ENCODE peak calls at places on chromosomes 1 and 21, in four cellular contexts. One of them, this sample, is unnamed.

GRCh38 chr1:232227171-232227740 is 402.7 kb downstream of the SIPA1L2 start:
- DNase-seq in fibroblast of lung: no peak
- DNase-seq in ovary: no peak
- DNase-seq in activated T-helper 1 cell treated with anti-CD3 and anti-CD28 coated beads, Interleukin-12 subunit alpha, Interleukin-12 subunit beta, Interleukin-2, Interleukin-4 antibody, amounts not matched to agents 30 ng/mL and 10 ng/mL and 1 ng/mL, durations not matched to agents 14 hours and 24 hours and 36 hours: no peak
- DNase-seq in this sample: no peak

GRCh38 chr21:28299946-28300345 is 692.7 kb downstream of the LTN1 start:
- DNase-seq in fibroblast of lung: no peak
- DNase-seq in ovary: no peak
- DNase-seq in activated T-helper 1 cell treated with anti-CD3 and anti-CD28 coated beads, Interleukin-12 subunit alpha, Interleukin-12 subunit beta, Interleukin-2, Interleukin-4 antibody, amounts not matched to agents 30 ng/mL and 10 ng/mL and 1 ng/mL, durations not matched to agents 14 hours and 24 hours and 36 hours: no peak
- DNase-seq in this sample: no peak

GRCh38 chr1:10824821-10825540 is 28.5 kb upstream of the CASZ1 start:
- DNase-seq in fibroblast of lung: peak; percentile 85
- DNase-seq in ovary: no peak
- DNase-seq in activated T-helper 1 cell treated with anti-CD3 and anti-CD28 coated beads, Interleukin-12 subunit alpha, Interleukin-12 subunit beta, Interleukin-2, Interleukin-4 antibody, amounts not matched to agents 30 ng/mL and 10 ng/mL and 1 ng/mL, durations not matched to agents 14 hours and 24 hours and 36 hours: no peak
- DNase-seq in this sample: no peak

GRCh38 chr1:231856426-231856825 is 229.8 kb downstream of the DISC1 start:
- DNase-seq in fibroblast of lung: no peak
- DNase-seq in ovary: no peak
- DNase-seq in activated T-helper 1 cell treated with anti-CD3 and anti-CD28 coated beads, Interleukin-12 subunit alpha, Interleukin-12 subunit beta, Interleukin-2, Interleukin-4 antibody, amounts not matched to agents 30 ng/mL and 10 ng/mL and 1 ng/mL, durations not matched to agents 14 hours and 24 hours and 36 hours: no peak
- DNase-seq in this sample: no peak

GRCh38 chr1:86419277-86419903 is 4.6 kb upstream of the CLCA2 start:
- DNase-seq in fibroblast of lung: peak; percentile 24
- DNase-seq in ovary: no peak
- DNase-seq in activated T-helper 1 cell treated with anti-CD3 and anti-CD28 coated beads, Interleukin-12 subunit alpha, Interleukin-12 subunit beta, Interleukin-2, Interleukin-4 antibody, amounts not matched to agents 30 ng/mL and 10 ng/mL and 1 ng/mL, durations not matched to agents 14 hours and 24 hours and 36 hours: peak; percentile 29
- DNase-seq in this sample: no peak

GRCh38 chr1:151058682-151059341 is 610 bp downstream of the CDC42SE1 start:
- DNase-seq in fibroblast of lung: peak; percentile 18
- DNase-seq in ovary: peak; percentile 45
- DNase-seq in activated T-helper 1 cell treated with anti-CD3 and anti-CD28 coated beads, Interleukin-12 subunit alpha, Interleukin-12 subunit beta, Interleukin-2, Interleukin-4 antibody, amounts not matched to agents 30 ng/mL and 10 ng/mL and 1 ng/mL, durations not matched to agents 14 hours and 24 hours and 36 hours: no peak
- DNase-seq in this sample: no peak

GRCh38 chr1:62301726-62302390 is 17.4 kb downstream of the KANK4 start:
- DNase-seq in fibroblast of lung: no peak
- DNase-seq in ovary: no peak
- DNase-seq in activated T-helper 1 cell treated with anti-CD3 and anti-CD28 coated beads, Interleukin-12 subunit alpha, Interleukin-12 subunit beta, Interleukin-2, Interleukin-4 antibody, amounts not matched to agents 30 ng/mL and 10 ng/mL and 1 ng/mL, durations not matched to agents 14 hours and 24 hours and 36 hours: no peak
- DNase-seq in this sample: no peak

GRCh38 chr21:33543505-33544129 is 779 bp downstream of the SON start:
- DNase-seq in fibroblast of lung: no peak
- DNase-seq in ovary: peak; percentile 70
- DNase-seq in activated T-helper 1 cell treated with anti-CD3 and anti-CD28 coated beads, Interleukin-12 subunit alpha, Interleukin-12 subunit beta, Interleukin-2, Interleukin-4 antibody, amounts not matched to agents 30 ng/mL and 10 ng/mL and 1 ng/mL, durations not matched to agents 14 hours and 24 hours and 36 hours: peak; percentile 70
- DNase-seq in this sample: no peak

GRCh38 chr1:68973459-68974244 is 476.8 kb upstream of the DEPDC1 start:
- DNase-seq in fibroblast of lung: peak; percentile 75
- DNase-seq in ovary: no peak
- DNase-seq in activated T-helper 1 cell treated with anti-CD3 and anti-CD28 coated beads, Interleukin-12 subunit alpha, Interleukin-12 subunit beta, Interleukin-2, Interleukin-4 antibody, amounts not matched to agents 30 ng/mL and 10 ng/mL and 1 ng/mL, durations not matched to agents 14 hours and 24 hours and 36 hours: no peak
- DNase-seq in this sample: no peak

GRCh38 chr1:110172001-110172400 is 21.7 kb downstream of the SLC6A17 start:
- DNase-seq in fibroblast of lung: no peak
- DNase-seq in ovary: no peak
- DNase-seq in activated T-helper 1 cell treated with anti-CD3 and anti-CD28 coated beads, Interleukin-12 subunit alpha, Interleukin-12 subunit beta, Interleukin-2, Interleukin-4 antibody, amounts not matched to agents 30 ng/mL and 10 ng/mL and 1 ng/mL, durations not matched to agents 14 hours and 24 hours and 36 hours: no peak
- DNase-seq in this sample: no peak

GRCh38 chr1:202131956-202132821 is 9.5 kb downstream of the GPR37L1 start:
- DNase-seq in fibroblast of lung: no peak
- DNase-seq in ovary: peak; percentile 83
- DNase-seq in activated T-helper 1 cell treated with anti-CD3 and anti-CD28 coated beads, Interleukin-12 subunit alpha, Interleukin-12 subunit beta, Interleukin-2, Interleukin-4 antibody, amounts not matched to agents 30 ng/mL and 10 ng/mL and 1 ng/mL, durations not matched to agents 14 hours and 24 hours and 36 hours: no peak
- DNase-seq in this sample: no peak

GRCh38 chr1:3674100-3675094 is 22.1 kb downstream of the TP73 start:
- DNase-seq in fibroblast of lung: no peak
- DNase-seq in ovary: no peak
- DNase-seq in activated T-helper 1 cell treated with anti-CD3 and anti-CD28 coated beads, Interleukin-12 subunit alpha, Interleukin-12 subunit beta, Interleukin-2, Interleukin-4 antibody, amounts not matched to agents 30 ng/mL and 10 ng/mL and 1 ng/mL, durations not matched to agents 14 hours and 24 hours and 36 hours: no peak
- DNase-seq in this sample: no peak

GRCh38 chr1:185648858-185649589 is 85.2 kb upstream of the HMCN1 start:
- DNase-seq in fibroblast of lung: no peak
- DNase-seq in ovary: no peak
- DNase-seq in activated T-helper 1 cell treated with anti-CD3 and anti-CD28 coated beads, Interleukin-12 subunit alpha, Interleukin-12 subunit beta, Interleukin-2, Interleukin-4 antibody, amounts not matched to agents 30 ng/mL and 10 ng/mL and 1 ng/mL, durations not matched to agents 14 hours and 24 hours and 36 hours: no peak
- DNase-seq in this sample: no peak

GRCh38 chr1:12556368-12556930 is 61.6 kb downstream of the DHRS3 start:
- DNase-seq in fibroblast of lung: peak; percentile 96
- DNase-seq in ovary: peak; percentile 61
- DNase-seq in activated T-helper 1 cell treated with anti-CD3 and anti-CD28 coated beads, Interleukin-12 subunit alpha, Interleukin-12 subunit beta, Interleukin-2, Interleukin-4 antibody, amounts not matched to agents 30 ng/mL and 10 ng/mL and 1 ng/mL, durations not matched to agents 14 hours and 24 hours and 36 hours: no peak
- DNase-seq in this sample: no peak

GRCh38 chr1:156592158-156592909 is 758 bp downstream of the NAXE start:
- DNase-seq in fibroblast of lung: peak; percentile 2
- DNase-seq in ovary: no peak
- DNase-seq in activated T-helper 1 cell treated with anti-CD3 and anti-CD28 coated beads, Interleukin-12 subunit alpha, Interleukin-12 subunit beta, Interleukin-2, Interleukin-4 antibody, amounts not matched to agents 30 ng/mL and 10 ng/mL and 1 ng/mL, durations not matched to agents 14 hours and 24 hours and 36 hours: no peak
- DNase-seq in this sample: no peak

GRCh38 chr21:45994086-45994661 is 12.6 kb downstream of the COL6A1 start:
- DNase-seq in fibroblast of lung: peak; percentile 24
- DNase-seq in ovary: no peak
- DNase-seq in activated T-helper 1 cell treated with anti-CD3 and anti-CD28 coated beads, Interleukin-12 subunit alpha, Interleukin-12 subunit beta, Interleukin-2, Interleukin-4 antibody, amounts not matched to agents 30 ng/mL and 10 ng/mL and 1 ng/mL, durations not matched to agents 14 hours and 24 hours and 36 hours: no peak
- DNase-seq in this sample: no peak

GRCh38 chr1:8252266-8252951 is 65.5 kb upstream of the SLC45A1 start:
- DNase-seq in fibroblast of lung: no peak
- DNase-seq in ovary: no peak
- DNase-seq in activated T-helper 1 cell treated with anti-CD3 and anti-CD28 coated beads, Interleukin-12 subunit alpha, Interleukin-12 subunit beta, Interleukin-2, Interleukin-4 antibody, amounts not matched to agents 30 ng/mL and 10 ng/mL and 1 ng/mL, durations not matched to agents 14 hours and 24 hours and 36 hours: no peak
- DNase-seq in this sample: no peak

GRCh38 chr1:99557556-99558256 is 88.2 kb upstream of the PALMD start:
- DNase-seq in fibroblast of lung: peak; percentile 90
- DNase-seq in ovary: no peak
- DNase-seq in activated T-helper 1 cell treated with anti-CD3 and anti-CD28 coated beads, Interleukin-12 subunit alpha, Interleukin-12 subunit beta, Interleukin-2, Interleukin-4 antibody, amounts not matched to agents 30 ng/mL and 10 ng/mL and 1 ng/mL, durations not matched to agents 14 hours and 24 hours and 36 hours: no peak
- DNase-seq in this sample: no peak

GRCh38 chr21:30248844-30249243 is 32.9 kb upstream of the CLDN8 start:
- DNase-seq in fibroblast of lung: no peak
- DNase-seq in ovary: no peak
- DNase-seq in activated T-helper 1 cell treated with anti-CD3 and anti-CD28 coated beads, Interleukin-12 subunit alpha, Interleukin-12 subunit beta, Interleukin-2, Interleukin-4 antibody, amounts not matched to agents 30 ng/mL and 10 ng/mL and 1 ng/mL, durations not matched to agents 14 hours and 24 hours and 36 hours: no peak
- DNase-seq in this sample: no peak

This sample was measured in vagina.